ENCODE peak calls at places on chromosomes 13 and 19, in nine cellular contexts. T is ascending aorta; O is pons; F is ureter; R is cerebellar nuclear complex; C is HS-5; E is erythroblast; S is CD8-positive, alpha-beta T cell; D is HAP-1. I is an unnamed sample.

GRCh38 chr19:2716722-2717637 is 4.2 kb downstream of the DIRAS1 start:
- DNase-seq in T (no peak), O (no peak), F (no peak), R (no peak), C (no peak), E (no peak), S (no peak), D (no peak), I (no peak)

GRCh38 chr13:48493851-48494250 is 39.0 kb downstream of the RCBTB2 start:
- DNase-seq in T (no peak), O (peak; percentile 84), F (no peak), R (no peak), C (no peak), E (no peak), S (no peak), D (no peak), I (no peak)

GRCh38 chr13:99287544-99287943 is 19.7 kb downstream of the GPR183 start:
- DNase-seq in T (no peak), O (no peak), F (no peak), R (no peak), C (no peak), E (no peak), S (no peak), D (no peak), I (no peak)

GRCh38 chr19:35555301-35556005 is 8.0 kb downstream of the ATP4A start:
- DNase-seq in T (no peak), O (no peak), F (no peak), R (no peak), C (no peak), E (no peak), S (no peak), D (peak; percentile 59), I (no peak)

GRCh38 chr13:74290324-74290773 is 156.1 kb upstream of the KLF12 start:
- DNase-seq in T (peak; percentile 68), O (peak; percentile 91), F (no peak), R (peak; percentile 98), C (no peak), E (no peak), S (no peak), D (peak; percentile 46), I (no peak)

GRCh38 chr13:41942462-41943094 is 18.3 kb downstream of the VWA8 start:
- DNase-seq in T (no peak), O (no peak), F (no peak), R (no peak), C (no peak), E (peak; percentile 11), S (no peak), D (peak; percentile 34), I (no peak)

GRCh38 chr13:64206430-64207225 is 2791.0 kb upstream of the PCDH20 start:
- DNase-seq in T (no peak), O (no peak), F (no peak), R (no peak), C (no peak), E (no peak), S (no peak), D (no peak), I (no peak)

GRCh38 chr19:58582985-58583384 is 9.8 kb upstream of the MZF1 start:
- DNase-seq in T (peak; percentile 57), O (no peak), F (no peak), R (no peak), C (no peak), E (no peak), S (no peak), D (peak; percentile 3), I (no peak)

GRCh38 chr19:34145741-34146202 is 26.5 kb upstream of the LSM14A start:
- DNase-seq in T (no peak), O (peak; percentile 46), F (peak; percentile 52), R (no peak), C (peak; percentile 9), E (peak; percentile 60), S (peak; percentile 16), D (peak; percentile 72), I (peak; percentile 36)

GRCh38 chr13:28505543-28506135 is 10.7 kb upstream of the FLT1 start:
- DNase-seq in T (no peak), O (peak; percentile 13), F (no peak), R (no peak), C (no peak), E (no peak), S (no peak), D (no peak), I (no peak)

GRCh38 chr13:73223372-73223781 is 164.6 kb downstream of the KLF5 start:
- DNase-seq in T (no peak), O (no peak), F (no peak), R (no peak), C (no peak), E (no peak), S (no peak), D (peak; percentile 7), I (no peak)

GRCh38 chr19:17333611-17334413 is 843 bp downstream of the ANO8 start:
- DNase-seq in T (no peak), O (no peak), F (no peak), R (no peak), C (no peak), E (peak; percentile 72), S (peak; percentile 65), D (peak; percentile 65), I (peak; percentile 51)

GRCh38 chr13:80255946-80256345 is 85.0 kb downstream of the SPRY2 start:
- DNase-seq in T (no peak), O (no peak), F (no peak), R (no peak), C (no peak), E (no peak), S (no peak), D (no peak), I (no peak)

I was measured in T-helper 9 cell.